ENCODE peak calls at places on chromosomes 4 and X, in four cellular contexts. Q is coronary artery, O is EL, L is NCI-H1417. E is an unnamed sample.

GRCh38 chrX:130330706-130331105 is 9.0 kb upstream of the SLC25A14 start:
- DNase-seq in O (peak), Q (no peak), L (peak), E (peak)

GRCh38 chrX:152913915-152914314 is 16.0 kb downstream of the ZNF185 start:
- DNase-seq in Q (no peak), L (no peak), O (no peak), E (no peak)

GRCh38 chrX:94551831-94552230 is 877.8 kb downstream of the FAM133A start:
- DNase-seq in O (no peak), L (no peak), Q (no peak), E (no peak)

GRCh38 chrX:131577999-131578734 is 34.3 kb downstream of the OR13H1 start:
- DNase-seq in Q (no peak), L (no peak), O (no peak), E (no peak)

GRCh38 chr4:24853142-24853541 is 57.8 kb downstream of the SOD3 start:
- DNase-seq in Q (no peak), O (no peak), L (no peak), E (no peak)

GRCh38 chrX:30230395-30230794 is at the start of gene MAGEB3:
- DNase-seq in Q (no peak), O (no peak), L (no peak), E (no peak)

GRCh38 chr4:89303177-89303576 is 4.4 kb downstream of the GPRIN3 start:
- DNase-seq in Q (no peak), L (peak), O (no peak), E (no peak)

GRCh38 chrX:17595456-17596035 is 141.7 kb upstream of the SCML1 start:
- DNase-seq in Q (no peak), O (peak), L (no peak), E (peak)

GRCh38 chr4:52250124-52250523 is 199.0 kb downstream of the SPATA18 start:
- DNase-seq in O (no peak), Q (peak), L (no peak), E (peak)

GRCh38 chrX:139194571-139195280 is 335.8 kb upstream of the F9 start:
- DNase-seq in O (no peak), Q (no peak), L (no peak), E (peak)

GRCh38 chrX:68995780-68996551 is 167.1 kb downstream of the EFNB1 start:
- DNase-seq in Q (no peak), O (peak), L (no peak), E (no peak)

GRCh38 chrX:38798956-38799355 is 2.3 kb upstream of the MID1IP1 start:
- DNase-seq in L (no peak), Q (no peak), O (peak), E (peak)

GRCh38 chr4:131091896-131092295 is 1995.9 kb downstream of the C4orf33 start:
- DNase-seq in L (peak), Q (no peak), O (peak), E (no peak)

GRCh38 chr4:48635310-48635709 is 144.8 kb downstream of the FRYL start:
- DNase-seq in O (peak), L (no peak), Q (no peak), E (peak)

GRCh38 chr4:180058731-180059215 is 2184.4 kb upstream of the TENM3 start:
- DNase-seq in Q (no peak), L (peak), O (peak), E (peak)

GRCh38 chr4:149009223-149009622 is 567.0 kb upstream of the NR3C2 start:
- DNase-seq in L (no peak), Q (no peak), O (no peak), E (no peak)

GRCh38 chr4:177554966-177555574 is 112.8 kb upstream of the AGA start:
- DNase-seq in L (peak), Q (no peak), O (peak), E (peak)

GRCh38 chr4:169464080-169464479 is 148.3 kb downstream of the NEK1 start:
- DNase-seq in L (no peak), O (no peak), Q (no peak), E (no peak)

GRCh38 chr4:146261046-146261445 is 46.7 kb downstream of the REELD1 start:
- DNase-seq in Q (no peak), L (no peak), O (peak), E (no peak)

GRCh38 chrX:68462653-68463052 is 29.4 kb upstream of the OPHN1 start:
- DNase-seq in O (peak), Q (no peak), L (peak), E (peak)

GRCh38 chr4:168574581-168575295 is 77.9 kb downstream of the PALLD start:
- DNase-seq in Q (no peak), L (no peak), O (peak), E (peak)

GRCh38 chrX:119784747-119785446 is 6.5 kb downstream of the RPL39 start:
- DNase-seq in O (peak), L (no peak), Q (no peak), E (no peak)

GRCh38 chrX:38249965-38250364 is 29.3 kb upstream of the SRPX start:
- DNase-seq in L (no peak), O (no peak), Q (no peak), E (no peak)

GRCh38 chr4:105279314-105279713 is 132.6 kb downstream of the TET2 start:
- DNase-seq in O (no peak), Q (no peak), L (no peak), E (no peak)

GRCh38 chr4:8586671-8587468 is 5.7 kb upstream of the CPZ start:
- DNase-seq in Q (no peak), L (no peak), O (no peak), E (no peak)

GRCh38 chr4:110231869-110232268 is 33.5 kb upstream of the ELOVL6 start:
- DNase-seq in L (no peak), Q (no peak), O (no peak), E (no peak)

GRCh38 chrX:53280703-53281320 is 572 bp downstream of the IQSEC2 start:
- DNase-seq in L (no peak), Q (no peak), O (peak), E (peak)

GRCh38 chr4:143512978-143513313 is 556 bp upstream of the SMARCA5 start:
- DNase-seq in L (no peak), Q (no peak), O (no peak), E (no peak)

GRCh38 chrX:23659339-23659738 is 8.0 kb upstream of the PRDX4 start:
- DNase-seq in O (no peak), L (no peak), Q (no peak), E (no peak)

E was measured in LHCN-M2.